ENCODE peak calls at places on chromosomes 2 and 18, in five cellular contexts. D, X, E, H and O are unnamed samples.

GRCh38 chr2:240351826-240352426 is 83.5 kb upstream of the GPC1 start:
- DNase-seq in D (no peak), H (no peak), X (no peak), E (no peak), O (no peak)

GRCh38 chr2:85902496-85902895 is 13.7 kb upstream of the ST3GAL5 start:
- DNase-seq in H (no peak), D (no peak), E (no peak), X (no peak), O (no peak)

GRCh38 chr2:191015229-191015628 is 1.3 kb upstream of the STAT1 start:
- DNase-seq in D (no peak), X (no peak), E (no peak), H (no peak), O (no peak)

GRCh38 chr18:499351-500229 is 911 bp downstream of the COLEC12 start:
- DNase-seq in E (no peak), X (peak; percentile 82), D (no peak), H (peak; percentile 9), O (peak; percentile 22)

GRCh38 chr18:58316943-58317342 is 272.9 kb downstream of the NEDD4L start:
- DNase-seq in X (no peak), E (no peak), D (no peak), H (no peak), O (no peak)

GRCh38 chr2:100875516-100876230 is 55.7 kb downstream of the NPAS2 start:
- DNase-seq in E (no peak), H (no peak), D (no peak), X (no peak), O (no peak)

GRCh38 chr2:233247744-233248143 is 3.7 kb upstream of the ATG16L1 start:
- DNase-seq in E (no peak), D (no peak), X (no peak), H (no peak), O (no peak)

GRCh38 chr2:152432206-152432653 is 97.3 kb downstream of the FMNL2 start:
- DNase-seq in H (no peak), E (peak; percentile 30), X (peak; percentile 92), D (no peak), O (no peak)

GRCh38 chr2:24122356-24123211 is 550 bp downstream of the PFN4 start:
- DNase-seq in X (no peak), E (no peak), H (no peak), D (no peak), O (no peak)

GRCh38 chr2:134431837-134432437 is 178.1 kb downstream of the MGAT5 start:
- DNase-seq in X (no peak), D (no peak), E (no peak), H (no peak), O (no peak)

GRCh38 chr2:2940061-2940460 is 437.6 kb downstream of the EIPR1 start:
- DNase-seq in E (no peak), D (no peak), H (no peak), X (no peak), O (no peak)

GRCh38 chr18:8673276-8674209 is 31.8 kb upstream of the MTCL1 start:
- DNase-seq in D (no peak), X (no peak), H (no peak), E (no peak), O (no peak)

GRCh38 chr18:8851659-8852058 is 146.3 kb downstream of the MTCL1 start:
- DNase-seq in E (no peak), D (no peak), X (peak; percentile 12), H (no peak), O (no peak)

GRCh38 chr2:228983700-228984099 is 287.4 kb downstream of the PID1 start:
- DNase-seq in H (no peak), X (no peak), E (no peak), D (no peak), O (no peak)

GRCh38 chr2:96669539-96670215 is 27.1 kb downstream of the FER1L5 start:
- DNase-seq in D (no peak), H (no peak), X (no peak), E (no peak), O (no peak)

GRCh38 chr2:7899241-7899640 is 782.6 kb upstream of the ID2 start:
- DNase-seq in E (no peak), X (no peak), D (peak; percentile 76), H (peak; percentile 83), O (no peak)

GRCh38 chr18:10860382-10860781 is 289.0 kb downstream of the PIEZO2 start:
- DNase-seq in H (no peak), D (no peak), X (no peak), E (no peak), O (no peak)

GRCh38 chr18:3151379-3152264 is 68.1 kb downstream of the MYOM1 start:
- DNase-seq in H (no peak), E (no peak), D (peak; percentile 59), X (peak; percentile 57), O (no peak)

GRCh38 chr2:239311132-239312040 is 89.4 kb downstream of the HDAC4 start:
- DNase-seq in D (no peak), H (no peak), X (no peak), E (peak; percentile 26), O (no peak)

GRCh38 chr2:15559379-15559778 is 1.8 kb downstream of the NBAS start:
- DNase-seq in D (no peak), X (no peak), H (no peak), E (no peak), O (no peak)

GRCh38 chr2:158932246-158932645 is 36.2 kb upstream of the TANC1 start:
- DNase-seq in H (no peak), X (peak; percentile 79), E (no peak), D (no peak), O (no peak)

GRCh38 chr2:196853301-196854087 is 44.3 kb upstream of the C2orf66 start:
- DNase-seq in H (no peak), E (no peak), D (no peak), X (no peak), O (no peak)